ENCODE peak calls at places on chromosomes 11 and 22, in five cellular contexts. One of them, this sample, is unnamed.

GRCh38 chr11:44780940-44781631 is 54.3 kb downstream of the TSPAN18 start:
- DNase-seq in H9: peak; percentile 22
- DNase-seq in IMR-90: peak; percentile 50
- DNase-seq in mesenchymal stem cell: peak; percentile 66
- DNase-seq in trophoblast cell: no peak
- DNase-seq in this sample: no peak

GRCh38 chr11:26943636-26944035 is 50.3 kb upstream of the FIBIN start:
- DNase-seq in H9: no peak
- DNase-seq in IMR-90: no peak
- DNase-seq in mesenchymal stem cell: no peak
- DNase-seq in trophoblast cell: no peak
- DNase-seq in this sample: no peak

GRCh38 chr11:16795146-16795545 is 56.7 kb downstream of the C11orf58 start:
- DNase-seq in H9: no peak
- DNase-seq in IMR-90: no peak
- DNase-seq in mesenchymal stem cell: no peak
- DNase-seq in trophoblast cell: no peak
- DNase-seq in this sample: no peak

GRCh38 chr22:36375071-36375980 is 12.4 kb downstream of the MYH9 start:
- DNase-seq in H9: no peak
- DNase-seq in IMR-90: peak; percentile 10
- DNase-seq in mesenchymal stem cell: no peak
- DNase-seq in trophoblast cell: no peak
- DNase-seq in this sample: no peak

GRCh38 chr22:49544286-49544685 is 283.4 kb downstream of the BRD1 start:
- DNase-seq in H9: no peak
- DNase-seq in IMR-90: no peak
- DNase-seq in mesenchymal stem cell: no peak
- DNase-seq in trophoblast cell: peak; percentile 4
- DNase-seq in this sample: no peak

GRCh38 chr11:128694618-128695481 is 978 bp downstream of the FLI1 start:
- DNase-seq in H9: peak; percentile 55
- DNase-seq in IMR-90: no peak
- DNase-seq in mesenchymal stem cell: no peak
- DNase-seq in trophoblast cell: peak; percentile 9
- DNase-seq in this sample: no peak

GRCh38 chr11:87019582-87020271 is 18.0 kb upstream of the TMEM135 start:
- DNase-seq in H9: no peak
- DNase-seq in IMR-90: peak; percentile 45
- DNase-seq in mesenchymal stem cell: peak; percentile 34
- DNase-seq in trophoblast cell: no peak
- DNase-seq in this sample: no peak

GRCh38 chr11:7413961-7414728 is 71.2 kb upstream of the OLFML1 start:
- DNase-seq in H9: peak; percentile 43
- DNase-seq in IMR-90: no peak
- DNase-seq in mesenchymal stem cell: peak; percentile 26
- DNase-seq in trophoblast cell: peak; percentile 74
- DNase-seq in this sample: no peak

GRCh38 chr22:19793161-19793560 is 32.6 kb downstream of the TBX1 start:
- DNase-seq in H9: no peak
- DNase-seq in IMR-90: no peak
- DNase-seq in mesenchymal stem cell: no peak
- DNase-seq in trophoblast cell: no peak
- DNase-seq in this sample: no peak

DNA sequence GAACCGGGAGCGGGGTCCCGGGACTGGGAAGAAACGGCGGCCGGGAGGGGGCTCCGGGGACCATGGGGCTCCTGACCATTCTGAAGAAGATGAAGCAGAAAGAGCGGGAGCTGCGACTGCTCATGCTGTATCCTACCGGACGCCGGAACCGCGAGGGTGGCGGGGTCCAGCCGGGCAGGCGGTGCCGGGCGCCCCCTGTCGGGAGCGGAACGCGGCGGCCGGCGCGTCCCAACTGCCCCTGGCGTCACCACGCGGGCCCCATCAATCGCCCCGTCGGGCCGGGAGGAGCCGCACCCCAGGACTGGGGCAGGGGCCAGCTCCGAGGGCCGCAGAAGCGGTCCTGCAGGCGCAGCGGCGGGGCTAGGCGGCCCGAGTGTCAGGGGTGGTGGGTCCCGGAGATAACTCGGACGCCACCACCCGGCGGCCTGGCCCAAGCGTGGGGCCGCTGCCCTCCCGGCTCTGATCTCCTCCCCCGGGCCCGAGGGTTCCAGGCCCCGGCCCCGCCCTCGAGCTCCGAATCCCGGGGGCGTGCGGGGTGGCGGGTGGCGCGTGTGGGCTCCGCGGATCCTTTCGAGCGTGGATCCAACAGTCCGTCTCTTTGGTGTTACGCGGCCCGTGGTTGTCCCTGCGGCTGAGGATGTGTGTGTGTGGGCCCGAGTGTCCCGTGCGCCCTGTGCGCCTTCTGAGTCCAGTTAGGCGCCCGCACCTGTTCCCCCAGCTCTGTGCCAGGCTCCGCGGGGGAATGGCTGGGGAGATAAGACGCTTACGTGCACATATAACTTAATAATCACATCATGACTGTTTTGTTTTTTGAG is at the start of gene ARL2:
- DNase-seq in H9: peak; percentile 42
- DNase-seq in IMR-90: no peak
- DNase-seq in mesenchymal stem cell: no peak
- DNase-seq in trophoblast cell: peak; percentile 71
- DNase-seq in this sample: no peak
- H4K91ac ChIP-seq in H9: no peak within 1 kb of the TSS
- H4K91ac ChIP-seq in IMR-90: peak within 1 kb of the TSS; percentile 91
- H4K91ac ChIP-seq in mesenchymal stem cell: peak within 1 kb of the TSS; percentile 92
- H4K91ac ChIP-seq in trophoblast cell: peak within 1 kb of the TSS; percentile 98
- H4K91ac ChIP-seq in this sample: no peak within 1 kb of the TSS

DNA sequence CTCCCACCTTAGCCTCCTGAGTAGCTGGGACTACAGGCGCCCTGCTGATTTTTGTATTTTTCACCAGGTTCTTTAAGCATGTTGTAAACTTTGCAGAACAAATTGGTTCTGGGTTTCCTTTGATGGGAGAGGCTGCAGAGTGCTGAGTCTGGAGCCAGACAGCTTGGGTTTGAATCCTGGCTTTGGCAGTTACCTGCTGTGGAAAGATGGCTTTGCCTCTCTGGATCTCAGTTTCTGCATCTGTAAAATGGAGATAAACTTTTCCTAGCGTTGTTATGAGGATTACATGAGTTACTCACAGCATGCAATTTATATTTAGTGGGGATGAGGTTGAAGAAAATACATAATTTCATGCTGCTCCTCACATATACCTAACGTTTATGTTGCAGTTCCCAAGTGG is 19.1 kb downstream of the ZNRF3 start:
- DNase-seq in H9: no peak
- DNase-seq in IMR-90: no peak
- DNase-seq in mesenchymal stem cell: no peak
- DNase-seq in trophoblast cell: no peak
- DNase-seq in this sample: no peak
- H4K91ac ChIP-seq in H9: no peak overlapping the region
- H4K91ac ChIP-seq in IMR-90: no peak overlapping the region
- H4K91ac ChIP-seq in mesenchymal stem cell: no peak overlapping the region
- H4K91ac ChIP-seq in trophoblast cell: no peak overlapping the region
- H4K91ac ChIP-seq in this sample: no peak overlapping the region

GRCh38 chr11:113148652-113149051 is 165.7 kb upstream of the TTC12 start:
- DNase-seq in H9: no peak
- DNase-seq in IMR-90: no peak
- DNase-seq in mesenchymal stem cell: no peak
- DNase-seq in trophoblast cell: no peak
- DNase-seq in this sample: no peak

GRCh38 chr11:113152500-113152899 is 161.9 kb upstream of the TTC12 start:
- DNase-seq in H9: no peak
- DNase-seq in IMR-90: no peak
- DNase-seq in mesenchymal stem cell: no peak
- DNase-seq in trophoblast cell: no peak
- DNase-seq in this sample: no peak

GRCh38 chr11:113153847-113154246 is 160.5 kb upstream of the TTC12 start:
- DNase-seq in H9: no peak
- DNase-seq in IMR-90: no peak
- DNase-seq in mesenchymal stem cell: peak; percentile 23
- DNase-seq in trophoblast cell: no peak
- DNase-seq in this sample: no peak

GRCh38 chr11:113148076-113148475 is 166.3 kb upstream of the TTC12 start:
- DNase-seq in H9: no peak
- DNase-seq in IMR-90: no peak
- DNase-seq in mesenchymal stem cell: no peak
- DNase-seq in trophoblast cell: no peak
- DNase-seq in this sample: no peak

DNA sequence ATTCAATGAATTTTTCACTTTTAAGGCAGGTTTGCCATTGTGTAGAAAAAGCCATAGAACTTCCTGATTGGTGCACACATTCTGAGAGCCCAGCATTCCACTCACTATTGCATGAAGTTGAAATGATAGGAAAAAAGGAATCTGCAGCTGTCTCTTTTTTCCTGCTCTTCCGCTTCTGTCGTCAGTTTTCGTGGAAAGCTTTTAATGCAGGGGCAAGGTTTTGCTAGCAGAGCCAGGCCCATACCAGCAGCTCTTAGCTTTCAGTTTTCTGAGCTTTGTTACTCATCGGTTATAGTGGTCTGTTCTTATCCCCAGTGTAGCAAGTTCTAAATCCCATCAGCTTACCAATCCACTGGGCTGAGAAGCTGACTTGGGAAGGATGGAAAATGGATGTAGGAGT is 162.9 kb upstream of the TTC12 start:
- DNase-seq in H9: no peak
- DNase-seq in IMR-90: no peak
- DNase-seq in mesenchymal stem cell: no peak
- DNase-seq in trophoblast cell: peak; percentile 29
- DNase-seq in this sample: no peak
- H4K91ac ChIP-seq in H9: no peak overlapping the region
- H4K91ac ChIP-seq in IMR-90: no peak overlapping the region
- H4K91ac ChIP-seq in mesenchymal stem cell: no peak overlapping the region
- H4K91ac ChIP-seq in trophoblast cell: no peak overlapping the region
- H4K91ac ChIP-seq in this sample: no peak overlapping the region

GRCh38 chr11:9516113-9516512 is 55.3 kb downstream of the ZNF143 start:
- DNase-seq in H9: peak; percentile 70
- DNase-seq in IMR-90: no peak
- DNase-seq in mesenchymal stem cell: no peak
- DNase-seq in trophoblast cell: peak; percentile 60
- DNase-seq in this sample: no peak

GRCh38 chr11:9506489-9507343 is 45.9 kb downstream of the ZNF143 start:
- DNase-seq in H9: peak; percentile 82
- DNase-seq in IMR-90: peak; percentile 81
- DNase-seq in mesenchymal stem cell: peak; percentile 77
- DNase-seq in trophoblast cell: peak; percentile 95
- DNase-seq in this sample: peak; percentile 74

DNA sequence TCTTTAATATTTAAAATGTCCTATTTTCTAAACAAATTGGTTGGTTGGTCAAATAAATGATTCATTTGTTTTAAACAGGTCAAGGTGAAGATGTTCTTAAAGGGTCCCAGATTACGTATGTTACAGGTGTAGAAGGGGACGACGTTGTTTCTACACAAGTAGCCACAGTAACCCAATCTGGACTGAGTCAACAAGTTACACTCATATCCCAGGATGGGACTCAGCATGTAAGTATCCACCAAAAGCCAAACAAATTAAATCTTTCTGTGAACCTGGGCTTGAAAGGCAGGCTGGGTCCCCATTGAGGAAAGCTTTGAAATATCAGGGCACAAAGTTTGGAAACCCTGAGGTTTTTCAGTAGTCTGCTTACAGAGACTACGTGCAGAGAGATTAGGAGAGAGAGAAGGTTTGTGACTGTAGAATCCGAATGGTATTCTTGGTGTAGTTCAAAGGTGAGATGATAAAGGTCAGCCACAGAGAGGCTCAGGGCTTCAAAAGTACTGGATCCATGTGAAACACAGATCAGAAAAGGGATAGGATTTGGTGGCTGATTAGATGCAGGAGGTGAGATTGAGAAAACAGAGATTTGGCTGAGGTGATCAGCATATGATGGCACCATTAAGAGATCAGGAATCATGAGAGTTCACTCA is 51.7 kb downstream of the ZNF143 start:
- DNase-seq in H9: no peak
- DNase-seq in IMR-90: peak; percentile 76
- DNase-seq in mesenchymal stem cell: no peak
- DNase-seq in trophoblast cell: peak; percentile 46
- DNase-seq in this sample: no peak
- H4K91ac ChIP-seq in H9: no peak overlapping the region
- H4K91ac ChIP-seq in IMR-90: no peak overlapping the region
- H4K91ac ChIP-seq in mesenchymal stem cell: no peak overlapping the region
- H4K91ac ChIP-seq in trophoblast cell: no peak overlapping the region
- H4K91ac ChIP-seq in this sample: no peak overlapping the region

DNA sequence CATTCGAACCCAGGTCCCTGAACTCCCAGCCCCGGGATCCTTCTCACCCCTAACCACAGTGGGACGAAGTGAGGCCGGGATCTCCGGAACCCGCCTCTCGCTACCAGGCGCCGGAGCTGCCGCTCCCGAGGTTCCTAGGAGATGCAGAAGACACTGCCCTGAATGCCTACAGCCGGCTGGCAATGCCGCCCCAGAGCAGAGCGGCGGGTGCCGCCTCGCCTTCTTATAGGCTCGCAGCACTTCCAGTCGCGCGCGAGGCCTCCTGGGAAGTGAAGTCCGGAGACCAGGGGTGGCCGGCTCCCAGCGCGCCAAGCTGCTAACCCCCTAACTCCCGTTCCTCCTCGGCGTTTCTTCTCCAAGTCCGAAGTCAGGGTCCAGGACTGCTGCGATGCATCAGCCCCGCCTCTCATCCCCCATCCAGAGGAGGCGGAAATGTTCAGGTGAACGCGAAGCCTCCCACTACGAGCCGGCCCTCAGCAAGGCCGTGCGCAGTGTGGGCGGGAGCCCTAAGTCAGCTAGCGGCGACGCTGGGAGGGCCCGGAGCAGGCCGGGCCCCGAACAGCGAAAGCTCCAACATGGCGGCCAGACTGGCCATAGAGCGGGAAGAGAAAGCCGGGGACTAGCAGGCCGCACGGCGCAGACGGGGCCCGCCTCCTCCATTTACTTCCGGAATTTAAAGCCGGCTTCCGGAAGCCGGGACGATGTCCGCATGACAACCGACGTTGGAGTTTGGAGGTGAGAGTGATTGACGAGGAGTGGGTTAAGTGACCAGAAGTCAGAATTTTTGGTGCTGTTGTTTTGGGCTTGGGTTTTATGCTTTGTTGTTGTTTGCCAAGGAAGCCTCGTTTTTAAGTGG is at the start of the genes CYB561A3 and TMEM138:
- DNase-seq in H9: peak; percentile 90
- DNase-seq in IMR-90: peak; percentile 92
- DNase-seq in mesenchymal stem cell: peak; percentile 96
- DNase-seq in trophoblast cell: peak; percentile 96
- DNase-seq in this sample: peak; percentile 87
- H4K91ac ChIP-seq in H9: no peak within 1 kb of the TSS
- H4K91ac ChIP-seq in IMR-90: peak within 1 kb of the TSS; percentile 100
- H4K91ac ChIP-seq in mesenchymal stem cell: peak within 1 kb of the TSS; percentile 99
- H4K91ac ChIP-seq in trophoblast cell: peak within 1 kb of the TSS; percentile 100
- H4K91ac ChIP-seq in this sample: peak within 1 kb of the TSS; percentile 99

GRCh38 chr11:10857604-10858504 is at the start of gene ZBED5:
- DNase-seq in H9: peak; percentile 98
- DNase-seq in IMR-90: peak; percentile 97
- DNase-seq in mesenchymal stem cell: peak; percentile 98
- DNase-seq in trophoblast cell: peak; percentile 99
- DNase-seq in this sample: peak; percentile 96
- H4K91ac ChIP-seq in H9: no peak within 1 kb of the TSS
- H4K91ac ChIP-seq in IMR-90: peak within 1 kb of the TSS; percentile 94
- H4K91ac ChIP-seq in mesenchymal stem cell: peak within 1 kb of the TSS; percentile 96
- H4K91ac ChIP-seq in trophoblast cell: peak within 1 kb of the TSS; percentile 85
- H4K91ac ChIP-seq in this sample: no peak within 1 kb of the TSS

GRCh38 chr22:44146088-44146861 is 34.5 kb upstream of the PARVG start:
- DNase-seq in H9: peak; percentile 56
- DNase-seq in IMR-90: no peak
- DNase-seq in mesenchymal stem cell: no peak
- DNase-seq in trophoblast cell: no peak
- DNase-seq in this sample: no peak
- H4K91ac ChIP-seq in H9: no peak overlapping the region
- H4K91ac ChIP-seq in IMR-90: no peak overlapping the region
- H4K91ac ChIP-seq in mesenchymal stem cell: peak overlapping the region; percentile 8
- H4K91ac ChIP-seq in trophoblast cell: no peak overlapping the region
- H4K91ac ChIP-seq in this sample: peak overlapping the region; percentile 1